ENCODE peak calls at places on chromosomes 13 and 19, in nine cellular contexts. One of them, this sample, is unnamed.

GRCh38 chr13:23681253-23681652 is 111.0 kb downstream of the TNFRSF19 start:
- DNase-seq in tibial nerve: no peak
- DNase-seq in HepG2: no peak
- DNase-seq in stomach: no peak
- DNase-seq in H1: no peak
- DNase-seq in upper lobe of left lung: no peak
- DNase-seq in transverse colon: no peak
- DNase-seq in K562: no peak
- DNase-seq in suprapubic skin: no peak
- DNase-seq in this sample: no peak

GRCh38 chr13:59914556-59914955 is 249.2 kb downstream of the DIAPH3 start:
- DNase-seq in tibial nerve: no peak
- DNase-seq in HepG2: no peak
- DNase-seq in stomach: no peak
- DNase-seq in H1: no peak
- DNase-seq in upper lobe of left lung: no peak
- DNase-seq in transverse colon: no peak
- DNase-seq in K562: no peak
- DNase-seq in suprapubic skin: no peak
- DNase-seq in this sample: no peak

GRCh38 chr19:53655042-53655665 is 23.4 kb downstream of the DPRX start:
- DNase-seq in tibial nerve: no peak
- DNase-seq in HepG2: no peak
- DNase-seq in stomach: no peak
- DNase-seq in H1: no peak
- DNase-seq in upper lobe of left lung: no peak
- DNase-seq in transverse colon: no peak
- DNase-seq in K562: no peak
- DNase-seq in suprapubic skin: no peak
- DNase-seq in this sample: no peak

GRCh38 chr13:48514776-48515175 is 18.1 kb downstream of the RCBTB2 start:
- DNase-seq in tibial nerve: no peak
- DNase-seq in HepG2: no peak
- DNase-seq in stomach: no peak
- DNase-seq in H1: no peak
- DNase-seq in upper lobe of left lung: no peak
- DNase-seq in transverse colon: no peak
- DNase-seq in K562: no peak
- DNase-seq in suprapubic skin: no peak
- DNase-seq in this sample: no peak

GRCh38 chr19:9151367-9151766 is 11.2 kb downstream of the ZNF317 start:
- DNase-seq in tibial nerve: no peak
- DNase-seq in HepG2: no peak
- DNase-seq in stomach: no peak
- DNase-seq in H1: no peak
- DNase-seq in upper lobe of left lung: no peak
- DNase-seq in transverse colon: no peak
- DNase-seq in K562: no peak
- DNase-seq in suprapubic skin: no peak
- DNase-seq in this sample: no peak

GRCh38 chr13:23621316-23621645 is 51.1 kb downstream of the TNFRSF19 start:
- DNase-seq in tibial nerve: no peak
- DNase-seq in HepG2: peak
- DNase-seq in stomach: no peak
- DNase-seq in H1: no peak
- DNase-seq in upper lobe of left lung: no peak
- DNase-seq in transverse colon: no peak
- DNase-seq in K562: no peak
- DNase-seq in suprapubic skin: no peak
- DNase-seq in this sample: no peak

GRCh38 chr13:46181799-46182490 is at the start of gene LCP1:
- DNase-seq in tibial nerve: peak
- DNase-seq in HepG2: no peak
- DNase-seq in stomach: peak
- DNase-seq in H1: no peak
- DNase-seq in upper lobe of left lung: no peak
- DNase-seq in transverse colon: peak
- DNase-seq in K562: peak
- DNase-seq in suprapubic skin: no peak
- DNase-seq in this sample: no peak

GRCh38 chr19:35779033-35779432 is 3.7 kb downstream of the ARHGAP33 start:
- DNase-seq in tibial nerve: no peak
- DNase-seq in HepG2: no peak
- DNase-seq in stomach: no peak
- DNase-seq in H1: no peak
- DNase-seq in upper lobe of left lung: no peak
- DNase-seq in transverse colon: no peak
- DNase-seq in K562: no peak
- DNase-seq in suprapubic skin: no peak
- DNase-seq in this sample: no peak

GRCh38 chr19:8143041-8143440 is 6.4 kb downstream of the FBN3 start:
- DNase-seq in tibial nerve: no peak
- DNase-seq in HepG2: no peak
- DNase-seq in stomach: no peak
- DNase-seq in H1: no peak
- DNase-seq in upper lobe of left lung: no peak
- DNase-seq in transverse colon: no peak
- DNase-seq in K562: no peak
- DNase-seq in suprapubic skin: no peak
- DNase-seq in this sample: peak

GRCh38 chr19:318509-318774 is 26.2 kb downstream of the MIER2 start:
- DNase-seq in tibial nerve: no peak
- DNase-seq in HepG2: no peak
- DNase-seq in stomach: no peak
- DNase-seq in H1: no peak
- DNase-seq in upper lobe of left lung: no peak
- DNase-seq in transverse colon: no peak
- DNase-seq in K562: no peak
- DNase-seq in suprapubic skin: no peak
- DNase-seq in this sample: no peak

GRCh38 chr19:46629546-46630025 is 4.7 kb upstream of the PTGIR start:
- DNase-seq in tibial nerve: no peak
- DNase-seq in HepG2: no peak
- DNase-seq in stomach: peak
- DNase-seq in H1: no peak
- DNase-seq in upper lobe of left lung: no peak
- DNase-seq in transverse colon: no peak
- DNase-seq in K562: no peak
- DNase-seq in suprapubic skin: no peak
- DNase-seq in this sample: peak

GRCh38 chr13:62137629-62138405 is 722.2 kb upstream of the PCDH20 start:
- DNase-seq in tibial nerve: no peak
- DNase-seq in HepG2: no peak
- DNase-seq in stomach: no peak
- DNase-seq in H1: no peak
- DNase-seq in upper lobe of left lung: no peak
- DNase-seq in transverse colon: no peak
- DNase-seq in K562: no peak
- DNase-seq in suprapubic skin: no peak
- DNase-seq in this sample: no peak

GRCh38 chr19:13790354-13790753 is 4.9 kb upstream of the ZSWIM4 start:
- DNase-seq in tibial nerve: no peak
- DNase-seq in HepG2: no peak
- DNase-seq in stomach: no peak
- DNase-seq in H1: no peak
- DNase-seq in upper lobe of left lung: no peak
- DNase-seq in transverse colon: no peak
- DNase-seq in K562: no peak
- DNase-seq in suprapubic skin: no peak
- DNase-seq in this sample: no peak

GRCh38 chr19:15379996-15380647 is 535 bp upstream of the AKAP8 start:
- DNase-seq in tibial nerve: no peak
- DNase-seq in HepG2: peak
- DNase-seq in stomach: peak
- DNase-seq in H1: peak
- DNase-seq in upper lobe of left lung: no peak
- DNase-seq in transverse colon: peak
- DNase-seq in K562: peak
- DNase-seq in suprapubic skin: no peak
- DNase-seq in this sample: no peak

GRCh38 chr19:29439688-29440550 is 85.9 kb upstream of the VSTM2B start:
- DNase-seq in tibial nerve: no peak
- DNase-seq in HepG2: no peak
- DNase-seq in stomach: no peak
- DNase-seq in H1: no peak
- DNase-seq in upper lobe of left lung: no peak
- DNase-seq in transverse colon: no peak
- DNase-seq in K562: no peak
- DNase-seq in suprapubic skin: no peak
- DNase-seq in this sample: no peak

GRCh38 chr19:44640518-44640917 is 3.2 kb upstream of the PVR start:
- DNase-seq in tibial nerve: no peak
- DNase-seq in HepG2: no peak
- DNase-seq in stomach: no peak
- DNase-seq in H1: no peak
- DNase-seq in upper lobe of left lung: no peak
- DNase-seq in transverse colon: no peak
- DNase-seq in K562: no peak
- DNase-seq in suprapubic skin: no peak
- DNase-seq in this sample: no peak

GRCh38 chr13:26029581-26030136 is 22.2 kb downstream of the SHISA2 start:
- DNase-seq in tibial nerve: no peak
- DNase-seq in HepG2: no peak
- DNase-seq in stomach: no peak
- DNase-seq in H1: peak
- DNase-seq in upper lobe of left lung: no peak
- DNase-seq in transverse colon: no peak
- DNase-seq in K562: no peak
- DNase-seq in suprapubic skin: no peak
- DNase-seq in this sample: no peak

GRCh38 chr19:2554856-2555255 is 78.9 kb downstream of the GADD45B start:
- DNase-seq in tibial nerve: no peak
- DNase-seq in HepG2: peak
- DNase-seq in stomach: no peak
- DNase-seq in H1: no peak
- DNase-seq in upper lobe of left lung: no peak
- DNase-seq in transverse colon: no peak
- DNase-seq in K562: no peak
- DNase-seq in suprapubic skin: no peak
- DNase-seq in this sample: no peak

GRCh38 chr19:14300281-14300680 is 81.0 kb upstream of the ADGRE5 start:
- DNase-seq in tibial nerve: no peak
- DNase-seq in HepG2: no peak
- DNase-seq in stomach: no peak
- DNase-seq in H1: no peak
- DNase-seq in upper lobe of left lung: no peak
- DNase-seq in transverse colon: peak
- DNase-seq in K562: no peak
- DNase-seq in suprapubic skin: no peak
- DNase-seq in this sample: no peak

GRCh38 chr13:114124921-114125320 is 7.5 kb downstream of the RASA3 start:
- DNase-seq in tibial nerve: no peak
- DNase-seq in HepG2: no peak
- DNase-seq in stomach: no peak
- DNase-seq in H1: no peak
- DNase-seq in upper lobe of left lung: no peak
- DNase-seq in transverse colon: no peak
- DNase-seq in K562: no peak
- DNase-seq in suprapubic skin: no peak
- DNase-seq in this sample: no peak
- TF ChIP-seq EP300 in tibial nerve: no peak
- TF ChIP-seq EP300 in HepG2: no peak
- TF ChIP-seq EP300 in stomach: no peak
- TF ChIP-seq EP300 in H1: no peak
- TF ChIP-seq EP300 in upper lobe of left lung: no peak
- TF ChIP-seq EP300 in transverse colon: no peak
- TF ChIP-seq EP300 in K562: no peak
- TF ChIP-seq EP300 in suprapubic skin: no peak
- TF ChIP-seq EP300 in this sample: no peak

GRCh38 chr19:4375164-4375619 is 25.2 kb downstream of the SH3GL1 start:
- DNase-seq in tibial nerve: no peak
- DNase-seq in HepG2: peak
- DNase-seq in stomach: peak
- DNase-seq in H1: peak
- DNase-seq in upper lobe of left lung: peak
- DNase-seq in transverse colon: peak
- DNase-seq in K562: peak
- DNase-seq in suprapubic skin: peak
- DNase-seq in this sample: peak
- TF ChIP-seq EP300 in tibial nerve: no peak
- TF ChIP-seq EP300 in HepG2: no peak
- TF ChIP-seq EP300 in stomach: no peak
- TF ChIP-seq EP300 in H1: no peak
- TF ChIP-seq EP300 in upper lobe of left lung: no peak
- TF ChIP-seq EP300 in transverse colon: no peak
- TF ChIP-seq EP300 in K562: peak
- TF ChIP-seq EP300 in suprapubic skin: no peak
- TF ChIP-seq EP300 in this sample: no peak

GRCh38 chr19:4913996-4914735 is 4.9 kb downstream of the UHRF1 start:
- DNase-seq in tibial nerve: no peak
- DNase-seq in HepG2: no peak
- DNase-seq in stomach: no peak
- DNase-seq in H1: no peak
- DNase-seq in upper lobe of left lung: no peak
- DNase-seq in transverse colon: peak
- DNase-seq in K562: no peak
- DNase-seq in suprapubic skin: no peak
- DNase-seq in this sample: no peak
- TF ChIP-seq EP300 in tibial nerve: no peak
- TF ChIP-seq EP300 in HepG2: no peak
- TF ChIP-seq EP300 in stomach: no peak
- TF ChIP-seq EP300 in H1: no peak
- TF ChIP-seq EP300 in upper lobe of left lung: no peak
- TF ChIP-seq EP300 in transverse colon: no peak
- TF ChIP-seq EP300 in K562: no peak
- TF ChIP-seq EP300 in suprapubic skin: no peak
- TF ChIP-seq EP300 in this sample: no peak

DNA sequence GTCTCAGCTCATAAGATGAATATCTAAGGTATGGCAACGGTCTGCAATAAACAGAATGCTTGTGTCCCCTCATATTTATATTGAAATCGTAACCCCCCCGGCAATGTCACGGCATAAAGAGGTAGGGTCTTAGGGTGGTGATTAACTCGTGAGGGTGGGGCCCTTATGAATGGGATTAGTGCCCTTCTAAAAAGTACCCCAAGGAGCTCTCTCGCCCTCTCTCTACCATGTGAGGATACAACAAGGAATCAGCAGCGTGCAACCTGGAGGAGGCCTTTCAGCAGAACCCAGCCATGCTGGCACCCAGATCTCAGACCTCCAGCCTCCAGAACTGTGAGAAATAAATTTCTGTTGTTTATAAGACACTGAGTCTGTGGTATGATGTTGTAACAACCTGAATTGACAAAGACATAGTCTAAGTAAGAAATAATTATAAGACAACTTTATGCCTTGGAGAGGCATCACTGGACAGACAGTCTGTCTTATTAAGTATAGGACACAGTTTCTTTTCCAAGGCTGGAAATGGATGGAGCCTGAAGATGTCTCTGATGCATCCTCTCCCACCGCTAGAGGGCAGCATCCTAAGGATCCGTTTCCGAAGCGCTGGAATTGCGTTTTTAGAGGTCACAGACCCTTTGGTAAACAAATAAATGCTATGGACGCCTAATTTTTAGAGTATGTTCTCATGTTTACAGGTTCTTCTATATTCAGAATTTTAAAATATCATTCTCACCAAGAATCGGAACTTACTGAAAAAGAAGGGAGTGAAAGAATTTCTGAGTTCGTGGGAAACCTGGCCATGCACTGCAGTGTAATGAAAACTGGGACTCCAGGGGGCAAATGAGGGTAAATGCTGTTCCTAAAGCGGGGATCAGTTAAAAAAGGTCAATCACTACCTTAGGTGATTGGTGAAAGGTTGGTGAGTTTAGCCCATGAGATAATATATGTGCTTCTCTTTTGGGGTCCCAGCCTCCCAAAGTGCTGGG is 13.3 kb upstream of the LEUTX start:
- DNase-seq in tibial nerve: peak
- DNase-seq in HepG2: peak
- DNase-seq in stomach: peak
- DNase-seq in H1: peak
- DNase-seq in upper lobe of left lung: no peak
- DNase-seq in transverse colon: peak
- DNase-seq in K562: peak
- DNase-seq in suprapubic skin: no peak
- DNase-seq in this sample: peak
- TF ChIP-seq EP300 in tibial nerve: no peak
- TF ChIP-seq EP300 in HepG2: no peak
- TF ChIP-seq EP300 in stomach: no peak
- TF ChIP-seq EP300 in H1: no peak
- TF ChIP-seq EP300 in upper lobe of left lung: no peak
- TF ChIP-seq EP300 in transverse colon: no peak
- TF ChIP-seq EP300 in K562: no peak
- TF ChIP-seq EP300 in suprapubic skin: no peak
- TF ChIP-seq EP300 in this sample: no peak